ENCODE peak calls at places on chromosome 3, in four cellular contexts. Z is ovary, P is Peyer's patch, B is psoas muscle. E is an unnamed sample.

GRCh38 chr3:71499477-71499876 is 84.1 kb downstream of the FOXP1 start:
- DNase-seq in Z (no peak), P (no peak), B (no peak), E (no peak)

GRCh38 chr3:66499881-66500574 is 794 bp downstream of the LRIG1 start:
- DNase-seq in Z (peak), P (peak), B (peak), E (peak)

GRCh38 chr3:10283638-10284037 is 9.1 kb downstream of the GHRL start:
- DNase-seq in Z (no peak), P (no peak), B (no peak), E (no peak)

GRCh38 chr3:126342991-126343661 is 14.1 kb downstream of the KLF15 start:
- DNase-seq in Z (peak), P (no peak), B (peak), E (peak)

GRCh38 chr3:112043621-112044201 is 9.2 kb downstream of the TMPRSS7 start:
- DNase-seq in Z (peak), P (peak), B (no peak), E (peak)

GRCh38 chr3:184600685-184601377 is 39.2 kb downstream of the EPHB3 start:
- DNase-seq in Z (no peak), P (no peak), B (no peak), E (no peak)

GRCh38 chr3:17431004-17431403 is 311.4 kb downstream of the TBC1D5 start:
- DNase-seq in Z (no peak), P (no peak), B (no peak), E (no peak)

GRCh38 chr3:127674099-127674792 is 1.5 kb downstream of the ABTB1 start:
- DNase-seq in Z (no peak), P (no peak), B (no peak), E (peak)

GRCh38 chr3:190369701-190370295 is 18.2 kb upstream of the CLDN16 start:
- DNase-seq in Z (no peak), P (no peak), B (no peak), E (no peak)

GRCh38 chr3:150751781-150752263 is 11.1 kb downstream of the SIAH2 start:
- DNase-seq in Z (no peak), P (no peak), B (no peak), E (no peak)

GRCh38 chr3:134312873-134313838 is 61.1 kb downstream of the AMOTL2 start:
- DNase-seq in Z (peak), P (no peak), B (peak), E (no peak)

GRCh38 chr3:9826815-9827574 is 16.8 kb downstream of the RPUSD3 start:
- DNase-seq in Z (no peak), P (no peak), B (no peak), E (no peak)

GRCh38 chr3:58340594-58341244 is 8.0 kb downstream of the PXK start:
- DNase-seq in Z (no peak), P (no peak), B (no peak), E (no peak)

GRCh38 chr3:121735047-121735696 is 14.4 kb downstream of the GOLGB1 start:
- DNase-seq in Z (no peak), P (no peak), B (no peak), E (no peak)

GRCh38 chr3:105837143-105837740 is 31.6 kb downstream of the CBLB start:
- DNase-seq in Z (no peak), P (no peak), B (no peak), E (no peak)

GRCh38 chr3:188507244-188507720 is 353.3 kb downstream of the LPP start:
- DNase-seq in Z (no peak), P (no peak), B (no peak), E (peak)

GRCh38 chr3:41900265-41900664 is 61.6 kb downstream of the ULK4 start:
- DNase-seq in Z (no peak), P (no peak), B (no peak), E (no peak)

GRCh38 chr3:156792945-156793344 is 33.2 kb upstream of the LEKR1 start:
- DNase-seq in Z (no peak), P (no peak), B (no peak), E (no peak)

GRCh38 chr3:126676919-126677705 is 22.2 kb upstream of the TXNRD3 start:
- DNase-seq in Z (no peak), P (no peak), B (no peak), E (no peak)

GRCh38 chr3:186998937-186999368 is 68.6 kb downstream of the ST6GAL1 start:
- DNase-seq in Z (no peak), P (no peak), B (no peak), E (no peak)

GRCh38 chr3:49412632-49413337 is 562 bp downstream of the TCTA start:
- DNase-seq in Z (no peak), P (no peak), B (no peak), E (no peak)

GRCh38 chr3:42847731-42848130 is 27.9 kb downstream of the CYP8B1 start:
- DNase-seq in Z (no peak), P (no peak), B (no peak), E (no peak)

GRCh38 chr3:63656791-63657190 is 4.3 kb downstream of the SNTN start:
- DNase-seq in Z (no peak), P (no peak), B (no peak), E (no peak)

GRCh38 chr3:99965681-99966408 is 148.2 kb downstream of the CMSS1 start:
- DNase-seq in Z (no peak), P (no peak), B (no peak), E (no peak)

GRCh38 chr3:94525039-94525438 is 462.2 kb downstream of the NSUN3 start:
- DNase-seq in Z (peak), P (no peak), B (no peak), E (no peak)

GRCh38 chr3:78462021-78462420 is 1305.8 kb downstream of the ROBO1 start:
- DNase-seq in Z (no peak), P (no peak), B (no peak), E (no peak)

GRCh38 chr3:43445820-43446219 is 159.5 kb downstream of the SNRK start:
- DNase-seq in Z (no peak), P (no peak), B (no peak), E (no peak)

GRCh38 chr3:12508316-12508715 is 24.0 kb downstream of the TSEN2 start:
- DNase-seq in Z (peak), P (no peak), B (peak), E (no peak)

GRCh38 chr3:126270145-126270811 is 86.9 kb downstream of the KLF15 start:
- DNase-seq in Z (peak), P (no peak), B (peak), E (peak)

GRCh38 chr3:64848822-64849221 is 161.0 kb upstream of the ADAMTS9 start:
- DNase-seq in Z (no peak), P (no peak), B (no peak), E (no peak)

GRCh38 chr3:126954141-126954845 is 28.6 kb upstream of the PLXNA1 start:
- DNase-seq in Z (no peak), P (no peak), B (no peak), E (no peak)

GRCh38 chr3:197216169-197216860 is 82.1 kb downstream of the DLG1 start:
- DNase-seq in Z (no peak), P (no peak), B (no peak), E (no peak)

GRCh38 chr3:72280876-72281275 is 495.9 kb upstream of the PROK2 start:
- DNase-seq in Z (no peak), P (no peak), B (no peak), E (no peak)

GRCh38 chr3:193174137-193174536 is 66.9 kb upstream of the PLAAT1 start:
- DNase-seq in Z (no peak), P (no peak), B (no peak), E (no peak)

DNA sequence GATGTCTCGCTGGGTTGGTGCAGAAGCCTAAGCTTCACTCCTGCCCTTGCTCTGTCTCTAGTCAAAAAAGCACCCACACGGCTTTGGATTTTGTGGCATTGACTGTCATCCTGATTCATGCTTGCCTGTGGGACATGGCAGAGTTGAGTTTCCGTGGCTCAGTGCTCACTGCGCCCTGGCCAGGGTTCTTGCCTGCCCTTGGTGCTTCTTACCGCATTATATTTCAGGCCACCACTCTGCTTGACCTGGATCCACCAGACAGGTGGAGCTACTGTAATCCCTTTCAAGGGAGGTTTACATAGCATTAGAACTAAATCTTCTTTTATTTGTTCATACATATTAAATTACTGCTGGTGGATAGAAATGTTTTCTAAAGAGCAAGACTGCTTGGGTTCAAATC is 64.3 kb upstream of the PLAAT1 start:
- DNase-seq in Z (no peak), P (no peak), B (no peak), E (no peak)
- TF ChIP-seq CTCF in Z (no peak), P (no peak), B (no peak), E (no peak)

GRCh38 chr3:104005815-104006214 is 1360.9 kb upstream of the ALCAM start:
- DNase-seq in Z (no peak), P (no peak), B (no peak), E (no peak)
- H3K4me3 ChIP-seq in Z (no peak), P (no peak), B (no peak), E (no peak)

DNA sequence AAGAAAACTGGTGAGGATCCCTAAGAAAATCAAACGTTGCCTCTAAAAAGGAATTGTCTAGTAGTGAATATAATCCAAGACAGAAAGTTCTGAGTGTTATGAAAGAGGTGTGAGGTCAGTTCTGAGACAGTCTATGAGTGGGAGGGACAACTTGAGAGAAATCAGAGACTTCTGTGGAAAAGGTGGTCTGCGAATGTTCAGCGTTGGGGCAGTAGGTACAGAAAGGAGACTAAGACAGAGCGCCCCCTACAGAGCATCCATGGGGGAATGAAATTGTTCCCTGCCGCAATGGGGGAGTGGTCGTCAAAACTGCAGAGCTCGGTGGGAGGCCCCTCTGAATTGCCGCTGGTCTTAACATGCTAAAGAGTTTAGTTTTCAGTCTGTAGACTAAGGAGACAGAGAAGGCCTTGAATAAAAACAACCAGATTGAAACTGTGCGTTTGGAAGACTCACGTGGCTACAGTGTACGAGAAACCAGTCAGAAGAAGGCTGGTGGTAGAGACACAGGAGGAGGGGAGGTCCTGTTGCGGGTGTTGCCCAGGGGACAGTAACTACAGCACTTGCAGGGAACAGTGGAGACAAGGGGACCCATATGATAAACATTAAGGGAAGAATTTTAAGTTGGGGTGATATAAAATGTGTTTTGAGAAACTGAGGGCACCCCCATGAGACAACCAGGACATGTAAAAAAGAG is 6.9 kb downstream of the TNIK start:
- DNase-seq in Z (no peak), P (no peak), B (no peak), E (no peak)
- TF ChIP-seq CTCF in Z (no peak), P (no peak), B (peak), E (peak)

GRCh38 chr3:101852983-101853382 is 3.7 kb downstream of the NFKBIZ start:
- DNase-seq in Z (no peak), P (no peak), B (no peak), E (no peak)

GRCh38 chr3:101852315-101852714 is 3.0 kb downstream of the NFKBIZ start:
- DNase-seq in Z (no peak), P (no peak), B (no peak), E (no peak)

GRCh38 chr3:101853465-101853864 is 4.2 kb downstream of the NFKBIZ start:
- DNase-seq in Z (no peak), P (no peak), B (no peak), E (no peak)

GRCh38 chr3:101854608-101855304 is 5.4 kb downstream of the NFKBIZ start:
- DNase-seq in Z (no peak), P (no peak), B (no peak), E (no peak)

GRCh38 chr3:101853971-101854370 is 4.7 kb downstream of the NFKBIZ start:
- DNase-seq in Z (no peak), P (no peak), B (no peak), E (no peak)
- H3K4me3 ChIP-seq in Z (no peak), P (no peak), B (no peak), E (no peak)

E was measured in dorsolateral prefrontal cortex.